ENCODE peak calls at places on chromosomes 3 and 15, in seven cellular contexts. L is esophagus squamous epithelium; W is right cardiac atrium; U is MM.1S; J is ovary; G is CD8-positive, alpha-beta memory T cell; R is stomach. Z is an unnamed sample. For H3K4me1 and H3K9me3, the result is how much of the 10 kb centered on the place peaks cover.

GRCh38 chr3:5295191-5295690 is 107.7 kb downstream of the EDEM1 start:
- DNase-seq in U (no peak), L (no peak), J (no peak), W (no peak), R (no peak), G (no peak), Z (no peak)

GRCh38 chr3:61899700-61900462 is 338.5 kb downstream of the PTPRG start:
- DNase-seq in W (no peak), G (no peak), L (no peak), J (no peak), R (no peak), U (no peak), Z (no peak)

GRCh38 chr15:97566957-97567356 is 393.5 kb upstream of the ARRDC4 start:
- DNase-seq in G (no peak), L (no peak), W (no peak), J (no peak), R (no peak), U (no peak), Z (no peak)

GRCh38 chr3:186839874-186840641 is 2.5 kb upstream of the ADIPOQ start:
- DNase-seq in W (no peak), U (no peak), R (no peak), L (no peak), J (no peak), G (no peak), Z (no peak)

GRCh38 chr3:58580826-58581327 is 3.7 kb upstream of the FAM107A start:
- DNase-seq in L (no peak), G (no peak), W (no peak), R (no peak), J (no peak), U (no peak), Z (no peak)

GRCh38 chr3:105809204-105809893 is 59.5 kb downstream of the CBLB start:
- DNase-seq in U (no peak), L (no peak), J (no peak), G (no peak), W (no peak), R (no peak), Z (no peak)

GRCh38 chr15:31814082-31814481 is 216.2 kb upstream of the CHRNA7 start:
- DNase-seq in U (no peak), R (no peak), L (no peak), J (no peak), W (no peak), G (no peak), Z (no peak)

GRCh38 chr3:149975919-149976318 is 5.2 kb upstream of the PFN2 start:
- DNase-seq in G (no peak), W (no peak), J (no peak), U (no peak), L (no peak), R (no peak), Z (no peak)

GRCh38 chr3:57983734-57984518 is 24.3 kb upstream of the FLNB start:
- DNase-seq in J (peak), L (no peak), G (no peak), W (peak), R (peak), U (peak), Z (peak)

GRCh38 chr3:127822836-127823589 is 698 bp upstream of the MGLL start:
- DNase-seq in W (peak), R (peak), G (no peak), J (no peak), U (no peak), L (no peak), Z (no peak)

GRCh38 chr15:96125681-96126080 is 204.8 kb upstream of the NR2F2 start:
- DNase-seq in J (no peak), R (no peak), U (no peak), G (no peak), W (no peak), L (no peak), Z (no peak)

GRCh38 chr15:100536733-100537132 is 8.0 kb upstream of the CERS3 start:
- DNase-seq in J (no peak), W (no peak), R (no peak), L (no peak), G (no peak), U (no peak), Z (no peak)

GRCh38 chr15:31169558-31169957 is 68.0 kb upstream of the TRPM1 start:
- DNase-seq in L (no peak), R (no peak), W (no peak), J (no peak), U (no peak), G (no peak), Z (no peak)

GRCh38 chr15:29430831-29431230 is 161.2 kb upstream of the NSMCE3 start:
- DNase-seq in W (no peak), U (no peak), G (no peak), R (no peak), L (no peak), J (no peak), Z (no peak)

GRCh38 chr15:94070341-94071275 is 160.8 kb upstream of the MCTP2 start:
- DNase-seq in U (no peak), L (no peak), R (peak), G (no peak), W (no peak), J (no peak), Z (no peak)

GRCh38 chr15:89521605-89522004 is 25.2 kb upstream of the RHCG start:
- DNase-seq in R (no peak), W (no peak), L (no peak), J (no peak), U (no peak), G (no peak), Z (no peak)

GRCh38 chr3:27022096-27022761 is 347.0 kb downstream of the NEK10 start:
- DNase-seq in U (no peak), J (no peak), R (no peak), G (no peak), W (no peak), L (no peak), Z (no peak)

GRCh38 chr3:32249184-32249782 is 10.8 kb downstream of the CMTM8 start:
- DNase-seq in W (no peak), J (no peak), U (no peak), R (no peak), L (no peak), G (no peak), Z (no peak)

GRCh38 chr3:64295594-64295993 is 70.3 kb upstream of the PRICKLE2 start:
- DNase-seq in W (no peak), G (no peak), J (no peak), R (no peak), U (no peak), L (no peak), Z (peak)

GRCh38 chr15:45606841-45607240 is 19.7 kb downstream of the BLOC1S6 start:
- DNase-seq in L (no peak), U (no peak), W (no peak), R (no peak), J (no peak), G (no peak), Z (no peak)

GRCh38 chr15:90264649-90265048 is 823 bp upstream of the NGRN start:
- DNase-seq in G (no peak), R (peak), W (no peak), U (peak), L (no peak), J (no peak), Z (no peak)

GRCh38 chr3:149368201-149368849 is 9.1 kb downstream of the TM4SF1 start:
- DNase-seq in W (peak), G (no peak), J (no peak), R (no peak), U (no peak), L (no peak), Z (no peak)

GRCh38 chr3:37819591-37819990 is 42.1 kb upstream of the CTDSPL start:
- DNase-seq in R (no peak), W (no peak), J (no peak), G (no peak), U (no peak), L (no peak), Z (no peak)

GRCh38 chr3:45635475-45636256 is 41.1 kb downstream of the LIMD1 start:
- DNase-seq in R (no peak), G (no peak), L (no peak), J (no peak), U (no peak), W (no peak), Z (no peak)

GRCh38 chr3:195768414-195768813 is 43.3 kb downstream of the MUC4 start:
- DNase-seq in R (no peak), J (no peak), L (no peak), W (no peak), U (no peak), G (no peak), Z (no peak)

GRCh38 chr3:178684881-178685590 is 148.8 kb downstream of the KCNMB2 start:
- DNase-seq in G (no peak), R (no peak), U (peak), L (no peak), W (no peak), J (no peak), Z (no peak)

GRCh38 chr3:82883072-82883471 is 1121.6 kb upstream of the GBE1 start:
- DNase-seq in G (no peak), U (no peak), R (no peak), W (no peak), L (no peak), J (no peak), Z (no peak)
- H3K4me1 ChIP-seq in G (under half), U (under half), R (under half), W (under half), L (under half), J (under half), Z (under half)

GRCh38 chr3:121274411-121274810 is 271.4 kb downstream of the POLQ start:
- DNase-seq in U (no peak), R (no peak), W (no peak), L (no peak), J (no peak), G (no peak), Z (no peak)
- H3K9me3 ChIP-seq in U (under half), R (under half), W (under half), L (under half), J (under half), G (under half), Z (under half)

DNA sequence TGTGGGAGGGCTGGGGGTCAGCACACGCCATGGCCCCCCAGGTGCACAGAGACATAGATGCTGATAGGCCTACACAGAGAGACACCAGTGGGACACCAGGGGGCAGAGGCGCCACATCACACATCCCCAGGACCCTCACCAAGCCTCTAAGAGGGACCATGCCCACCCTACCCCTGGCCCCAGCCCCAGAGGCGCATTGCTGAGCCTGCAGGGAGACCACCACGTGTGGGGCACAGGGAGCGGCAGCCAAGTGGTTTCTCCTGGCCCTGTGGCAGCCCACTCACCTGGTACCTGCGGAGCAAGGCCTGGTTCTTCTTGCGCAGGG is 1.2 kb downstream of the CCDC9B start:
- DNase-seq in R (no peak), J (no peak), W (peak), G (no peak), U (no peak), L (no peak), Z (no peak)
- H3K4me3 ChIP-seq in R (peak), J (peak), W (peak), G (no peak), U (no peak), L (peak), Z (peak)

GRCh38 chr15:87669846-87670245 is 586.7 kb downstream of the NTRK3 start:
- DNase-seq in J (no peak), W (no peak), R (no peak), G (no peak), L (no peak), U (no peak), Z (no peak)
- H3K4me1 ChIP-seq in J (under half), W (under half), R (under half), G (under half), L (under half), U (under half), Z (under half)

DNA sequence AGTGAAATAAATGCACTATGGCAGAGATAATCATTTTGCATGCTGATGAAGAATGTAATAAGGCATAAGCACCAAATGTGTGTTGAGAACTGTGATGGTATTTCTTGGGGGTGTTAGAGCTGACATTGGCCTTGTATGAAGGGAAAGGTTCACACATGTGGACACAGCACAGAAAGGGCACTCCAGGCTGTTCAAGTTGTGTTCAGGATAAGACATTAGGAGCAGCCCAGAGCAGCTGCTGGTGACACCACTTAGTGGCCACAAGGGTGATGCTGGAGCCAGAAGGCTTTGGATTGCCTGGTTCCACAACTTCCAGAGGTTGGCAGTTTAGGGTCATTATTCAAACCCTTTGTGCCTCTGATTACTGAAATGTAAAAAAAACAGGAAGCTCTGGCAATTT is 155.4 kb downstream of the GOLGA6L6 start:
- DNase-seq in U (no peak), G (no peak), W (no peak), J (no peak), R (no peak), L (no peak), Z (no peak)
- H3K9me3 ChIP-seq in U (under half), G (under half), W (under half), J (under half), R (under half), L (under half), Z (under half)

GRCh38 chr15:81050806-81051205 is 50.1 kb downstream of the TLNRD1 start:
- DNase-seq in L (no peak), U (no peak), J (no peak), G (no peak), W (no peak), R (no peak), Z (no peak)
- H3K4me3 ChIP-seq in L (no peak), U (no peak), J (no peak), G (no peak), W (no peak), R (no peak), Z (no peak)

GRCh38 chr15:67091966-67092677 is 26.7 kb downstream of the SMAD3 start:
- DNase-seq in L (no peak), R (no peak), G (no peak), J (no peak), U (no peak), W (no peak), Z (no peak)

GRCh38 chr15:67090297-67091072 is 25.1 kb downstream of the SMAD3 start:
- DNase-seq in G (no peak), U (no peak), W (no peak), J (no peak), R (no peak), L (no peak), Z (no peak)

GRCh38 chr15:67089218-67090193 is 24.1 kb downstream of the SMAD3 start:
- DNase-seq in L (no peak), J (no peak), G (no peak), U (no peak), W (peak), R (no peak), Z (no peak)

GRCh38 chr15:67092726-67093125 is 27.3 kb downstream of the SMAD3 start:
- DNase-seq in J (no peak), G (no peak), U (no peak), L (no peak), R (no peak), W (no peak), Z (no peak)

DNA sequence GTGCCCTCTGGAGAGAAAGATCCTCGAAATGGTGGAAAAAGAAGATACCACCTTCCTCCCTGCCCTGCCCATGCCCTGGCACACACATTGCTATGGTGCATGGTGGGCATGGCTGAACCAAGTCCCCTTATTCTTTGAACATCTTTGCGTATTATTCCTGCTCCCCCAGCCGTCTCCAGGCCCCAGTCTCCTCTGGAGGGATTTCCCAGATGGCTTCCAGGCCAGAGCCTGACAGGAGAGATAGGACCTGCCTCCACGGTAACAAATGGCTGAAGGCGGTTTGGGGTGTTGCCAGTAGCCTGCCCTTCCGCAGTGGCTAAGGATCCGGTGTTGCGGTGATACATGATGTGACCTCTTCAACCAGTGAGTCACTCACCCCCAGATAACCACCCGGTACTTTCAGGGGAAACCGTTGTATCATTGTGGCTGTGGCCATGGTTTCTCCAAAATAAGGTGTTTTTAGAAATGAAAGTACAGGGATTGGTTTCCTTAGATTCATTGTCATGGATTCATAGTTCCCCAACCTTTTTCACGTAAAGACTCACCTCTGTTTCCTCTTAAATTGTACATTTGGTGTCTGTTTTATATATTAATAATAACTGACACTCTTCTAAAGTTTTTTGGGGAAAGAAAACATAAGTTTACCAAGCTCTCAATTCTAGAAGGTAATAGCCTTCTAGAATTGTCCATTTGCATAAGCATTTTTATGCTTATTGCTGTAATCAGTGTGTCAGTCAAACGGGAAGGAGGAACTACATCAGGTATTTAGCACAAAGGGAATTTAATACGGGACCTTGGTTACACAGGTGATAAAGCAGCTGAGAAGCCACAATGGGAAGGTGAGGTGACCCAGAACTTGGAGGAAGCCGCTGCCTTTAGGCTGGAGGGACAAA is 25.9 kb downstream of the SMAD3 start:
- DNase-seq in L (no peak), W (peak), U (peak), J (peak), R (peak), G (no peak), Z (no peak)
- H3K4me1 ChIP-seq in L (half or more), W (half or more), U (under half), J (under half), R (half or more), G (half or more), Z (under half)

GRCh38 chr3:84224262-84224661 is 734.5 kb upstream of the CADM2 start:
- DNase-seq in U (no peak), W (no peak), J (no peak), R (no peak), G (no peak), L (no peak), Z (no peak)

GRCh38 chr3:84223512-84223911 is 735.3 kb upstream of the CADM2 start:
- DNase-seq in G (no peak), R (no peak), W (no peak), L (no peak), U (no peak), J (no peak), Z (no peak)
- H3K9me3 ChIP-seq in G (under half), R (under half), W (under half), L (under half), U (under half), J (under half), Z (under half)

GRCh38 chr3:25128735-25129134 is 299.3 kb upstream of the RARB start:
- DNase-seq in L (no peak), G (no peak), W (no peak), U (no peak), R (no peak), J (no peak), Z (no peak)
- H3K4me3 ChIP-seq in L (no peak), G (no peak), W (no peak), U (no peak), R (no peak), J (no peak), Z (no peak)

Z was measured in ascending aorta.